ENCODE peak calls at places on chromosomes 3 and 15, in eight cellular contexts. One of them, this sample, is unnamed.

GRCh38 chr15:73912030-73912596 is 14.1 kb upstream of the LOXL1 start:
- DNase-seq in nephron progenitor cell: no peak
- DNase-seq in NCI-H460: no peak
- DNase-seq in skeletal muscle cell: no peak
- DNase-seq in activated CD8-positive, alpha-beta memory T cell treated with anti-CD3 and anti-CD28 coated beads for 4 hours: no peak
- DNase-seq in HuH-7: no peak
- DNase-seq in RPMI7951: no peak
- DNase-seq in T-helper 9 cell: no peak
- DNase-seq in this sample: no peak

GRCh38 chr15:74245342-74245931 is 9.3 kb downstream of the CCDC33 start:
- DNase-seq in nephron progenitor cell: peak; percentile 69
- DNase-seq in NCI-H460: no peak
- DNase-seq in skeletal muscle cell: no peak
- DNase-seq in activated CD8-positive, alpha-beta memory T cell treated with anti-CD3 and anti-CD28 coated beads for 4 hours: no peak
- DNase-seq in HuH-7: no peak
- DNase-seq in RPMI7951: no peak
- DNase-seq in T-helper 9 cell: no peak
- DNase-seq in this sample: peak; percentile 61

GRCh38 chr3:114745322-114746240 is 401.5 kb downstream of the ZBTB20 start:
- DNase-seq in nephron progenitor cell: no peak
- DNase-seq in NCI-H460: no peak
- DNase-seq in skeletal muscle cell: peak; percentile 31
- DNase-seq in activated CD8-positive, alpha-beta memory T cell treated with anti-CD3 and anti-CD28 coated beads for 4 hours: no peak
- DNase-seq in HuH-7: peak; percentile 52
- DNase-seq in RPMI7951: peak; percentile 76
- DNase-seq in T-helper 9 cell: no peak
- DNase-seq in this sample: no peak

GRCh38 chr3:59290358-59290757 is 240.5 kb upstream of the CFAP20DC start:
- DNase-seq in nephron progenitor cell: no peak
- DNase-seq in NCI-H460: no peak
- DNase-seq in skeletal muscle cell: no peak
- DNase-seq in activated CD8-positive, alpha-beta memory T cell treated with anti-CD3 and anti-CD28 coated beads for 4 hours: no peak
- DNase-seq in HuH-7: no peak
- DNase-seq in RPMI7951: peak; percentile 90
- DNase-seq in T-helper 9 cell: no peak
- DNase-seq in this sample: peak; percentile 46

GRCh38 chr15:70094690-70095311 is 2.9 kb downstream of the TLE3 start:
- DNase-seq in nephron progenitor cell: no peak
- DNase-seq in NCI-H460: no peak
- DNase-seq in skeletal muscle cell: no peak
- DNase-seq in activated CD8-positive, alpha-beta memory T cell treated with anti-CD3 and anti-CD28 coated beads for 4 hours: no peak
- DNase-seq in HuH-7: no peak
- DNase-seq in RPMI7951: peak; percentile 7
- DNase-seq in T-helper 9 cell: no peak
- DNase-seq in this sample: no peak

GRCh38 chr3:37510749-37511148 is 336.4 kb upstream of the LRRFIP2 start:
- DNase-seq in nephron progenitor cell: no peak
- DNase-seq in NCI-H460: no peak
- DNase-seq in skeletal muscle cell: no peak
- DNase-seq in activated CD8-positive, alpha-beta memory T cell treated with anti-CD3 and anti-CD28 coated beads for 4 hours: no peak
- DNase-seq in HuH-7: no peak
- DNase-seq in RPMI7951: no peak
- DNase-seq in T-helper 9 cell: no peak
- DNase-seq in this sample: no peak

GRCh38 chr3:152610621-152611020 is 224.3 kb upstream of the P2RY1 start:
- DNase-seq in nephron progenitor cell: no peak
- DNase-seq in NCI-H460: no peak
- DNase-seq in skeletal muscle cell: no peak
- DNase-seq in activated CD8-positive, alpha-beta memory T cell treated with anti-CD3 and anti-CD28 coated beads for 4 hours: no peak
- DNase-seq in HuH-7: no peak
- DNase-seq in RPMI7951: no peak
- DNase-seq in T-helper 9 cell: no peak
- DNase-seq in this sample: no peak

GRCh38 chr15:84988909-84989644 is 7.4 kb downstream of the PDE8A start:
- DNase-seq in nephron progenitor cell: no peak
- DNase-seq in NCI-H460: no peak
- DNase-seq in skeletal muscle cell: no peak
- DNase-seq in activated CD8-positive, alpha-beta memory T cell treated with anti-CD3 and anti-CD28 coated beads for 4 hours: no peak
- DNase-seq in HuH-7: no peak
- DNase-seq in RPMI7951: no peak
- DNase-seq in T-helper 9 cell: no peak
- DNase-seq in this sample: no peak

GRCh38 chr15:78033864-78034263 is 43.6 kb downstream of the TBC1D2B start:
- DNase-seq in nephron progenitor cell: no peak
- DNase-seq in NCI-H460: no peak
- DNase-seq in skeletal muscle cell: no peak
- DNase-seq in activated CD8-positive, alpha-beta memory T cell treated with anti-CD3 and anti-CD28 coated beads for 4 hours: no peak
- DNase-seq in HuH-7: no peak
- DNase-seq in RPMI7951: no peak
- DNase-seq in T-helper 9 cell: peak; percentile 66
- DNase-seq in this sample: no peak

GRCh38 chr3:89300976-89301375 is 193.6 kb downstream of the EPHA3 start:
- DNase-seq in nephron progenitor cell: no peak
- DNase-seq in NCI-H460: no peak
- DNase-seq in skeletal muscle cell: peak; percentile 25
- DNase-seq in activated CD8-positive, alpha-beta memory T cell treated with anti-CD3 and anti-CD28 coated beads for 4 hours: no peak
- DNase-seq in HuH-7: no peak
- DNase-seq in RPMI7951: no peak
- DNase-seq in T-helper 9 cell: no peak
- DNase-seq in this sample: no peak

GRCh38 chr3:4841783-4842440 is 137.3 kb upstream of the BHLHE40 start:
- DNase-seq in nephron progenitor cell: no peak
- DNase-seq in NCI-H460: no peak
- DNase-seq in skeletal muscle cell: no peak
- DNase-seq in activated CD8-positive, alpha-beta memory T cell treated with anti-CD3 and anti-CD28 coated beads for 4 hours: no peak
- DNase-seq in HuH-7: no peak
- DNase-seq in RPMI7951: no peak
- DNase-seq in T-helper 9 cell: no peak
- DNase-seq in this sample: no peak

GRCh38 chr15:50881121-50882048 is 27.1 kb upstream of the AP4E1 start:
- DNase-seq in nephron progenitor cell: no peak
- DNase-seq in NCI-H460: no peak
- DNase-seq in skeletal muscle cell: no peak
- DNase-seq in activated CD8-positive, alpha-beta memory T cell treated with anti-CD3 and anti-CD28 coated beads for 4 hours: no peak
- DNase-seq in HuH-7: no peak
- DNase-seq in RPMI7951: no peak
- DNase-seq in T-helper 9 cell: no peak
- DNase-seq in this sample: no peak

GRCh38 chr3:49469037-49469875 is 811 bp upstream of the DAG1 start:
- DNase-seq in nephron progenitor cell: peak; percentile 71
- DNase-seq in NCI-H460: peak; percentile 58
- DNase-seq in skeletal muscle cell: no peak
- DNase-seq in activated CD8-positive, alpha-beta memory T cell treated with anti-CD3 and anti-CD28 coated beads for 4 hours: no peak
- DNase-seq in HuH-7: no peak
- DNase-seq in RPMI7951: peak; percentile 90
- DNase-seq in T-helper 9 cell: no peak
- DNase-seq in this sample: peak; percentile 91

GRCh38 chr3:178392553-178392952 is 143.7 kb upstream of the KCNMB2 start:
- DNase-seq in nephron progenitor cell: no peak
- DNase-seq in NCI-H460: no peak
- DNase-seq in skeletal muscle cell: no peak
- DNase-seq in activated CD8-positive, alpha-beta memory T cell treated with anti-CD3 and anti-CD28 coated beads for 4 hours: no peak
- DNase-seq in HuH-7: no peak
- DNase-seq in RPMI7951: no peak
- DNase-seq in T-helper 9 cell: no peak
- DNase-seq in this sample: no peak

GRCh38 chr3:126582286-126582685 is 23.6 kb upstream of the C3orf22 start:
- DNase-seq in nephron progenitor cell: no peak
- DNase-seq in NCI-H460: no peak
- DNase-seq in skeletal muscle cell: no peak
- DNase-seq in activated CD8-positive, alpha-beta memory T cell treated with anti-CD3 and anti-CD28 coated beads for 4 hours: no peak
- DNase-seq in HuH-7: no peak
- DNase-seq in RPMI7951: no peak
- DNase-seq in T-helper 9 cell: no peak
- DNase-seq in this sample: no peak

GRCh38 chr3:71258116-71258515 is 325.4 kb downstream of the FOXP1 start:
- DNase-seq in nephron progenitor cell: no peak
- DNase-seq in NCI-H460: no peak
- DNase-seq in skeletal muscle cell: peak; percentile 71
- DNase-seq in activated CD8-positive, alpha-beta memory T cell treated with anti-CD3 and anti-CD28 coated beads for 4 hours: no peak
- DNase-seq in HuH-7: no peak
- DNase-seq in RPMI7951: peak; percentile 83
- DNase-seq in T-helper 9 cell: no peak
- DNase-seq in this sample: no peak

GRCh38 chr15:43209059-43209824 is 11.6 kb downstream of the EPB42 start:
- DNase-seq in nephron progenitor cell: peak; percentile 25
- DNase-seq in NCI-H460: no peak
- DNase-seq in skeletal muscle cell: no peak
- DNase-seq in activated CD8-positive, alpha-beta memory T cell treated with anti-CD3 and anti-CD28 coated beads for 4 hours: no peak
- DNase-seq in HuH-7: peak; percentile 70
- DNase-seq in RPMI7951: peak; percentile 13
- DNase-seq in T-helper 9 cell: no peak
- DNase-seq in this sample: peak; percentile 56

GRCh38 chr3:76731471-76731870 is 308.4 kb upstream of the ROBO2 start:
- DNase-seq in nephron progenitor cell: no peak
- DNase-seq in NCI-H460: no peak
- DNase-seq in skeletal muscle cell: no peak
- DNase-seq in activated CD8-positive, alpha-beta memory T cell treated with anti-CD3 and anti-CD28 coated beads for 4 hours: no peak
- DNase-seq in HuH-7: no peak
- DNase-seq in RPMI7951: no peak
- DNase-seq in T-helper 9 cell: no peak
- DNase-seq in this sample: no peak

GRCh38 chr15:65824941-65825544 is 33.0 kb upstream of the DENND4A start:
- DNase-seq in nephron progenitor cell: no peak
- DNase-seq in NCI-H460: no peak
- DNase-seq in skeletal muscle cell: peak; percentile 30
- DNase-seq in activated CD8-positive, alpha-beta memory T cell treated with anti-CD3 and anti-CD28 coated beads for 4 hours: no peak
- DNase-seq in HuH-7: no peak
- DNase-seq in RPMI7951: peak; percentile 22
- DNase-seq in T-helper 9 cell: no peak
- DNase-seq in this sample: peak; percentile 64

GRCh38 chr15:82768414-82769081 is 37.3 kb downstream of the FSD2 start:
- DNase-seq in nephron progenitor cell: no peak
- DNase-seq in NCI-H460: no peak
- DNase-seq in skeletal muscle cell: no peak
- DNase-seq in activated CD8-positive, alpha-beta memory T cell treated with anti-CD3 and anti-CD28 coated beads for 4 hours: no peak
- DNase-seq in HuH-7: no peak
- DNase-seq in RPMI7951: peak; percentile 33
- DNase-seq in T-helper 9 cell: no peak
- DNase-seq in this sample: no peak

GRCh38 chr3:67064105-67064504 is 66.0 kb downstream of the KBTBD8 start:
- DNase-seq in nephron progenitor cell: no peak
- DNase-seq in NCI-H460: no peak
- DNase-seq in skeletal muscle cell: no peak
- DNase-seq in activated CD8-positive, alpha-beta memory T cell treated with anti-CD3 and anti-CD28 coated beads for 4 hours: no peak
- DNase-seq in HuH-7: no peak
- DNase-seq in RPMI7951: peak; percentile 67
- DNase-seq in T-helper 9 cell: no peak
- DNase-seq in this sample: no peak

GRCh38 chr3:186208328-186208989 is 99.6 kb upstream of the ETV5 start:
- DNase-seq in nephron progenitor cell: no peak
- DNase-seq in NCI-H460: no peak
- DNase-seq in skeletal muscle cell: no peak
- DNase-seq in activated CD8-positive, alpha-beta memory T cell treated with anti-CD3 and anti-CD28 coated beads for 4 hours: no peak
- DNase-seq in HuH-7: no peak
- DNase-seq in RPMI7951: no peak
- DNase-seq in T-helper 9 cell: no peak
- DNase-seq in this sample: no peak

GRCh38 chr3:177295116-177295515 is 97.8 kb upstream of the TBL1XR1 start:
- DNase-seq in nephron progenitor cell: no peak
- DNase-seq in NCI-H460: no peak
- DNase-seq in skeletal muscle cell: no peak
- DNase-seq in activated CD8-positive, alpha-beta memory T cell treated with anti-CD3 and anti-CD28 coated beads for 4 hours: no peak
- DNase-seq in HuH-7: no peak
- DNase-seq in RPMI7951: no peak
- DNase-seq in T-helper 9 cell: no peak
- DNase-seq in this sample: peak; percentile 39

GRCh38 chr3:146131616-146132410 is 29.2 kb downstream of the PLOD2 start:
- DNase-seq in nephron progenitor cell: no peak
- DNase-seq in NCI-H460: no peak
- DNase-seq in skeletal muscle cell: peak; percentile 79
- DNase-seq in activated CD8-positive, alpha-beta memory T cell treated with anti-CD3 and anti-CD28 coated beads for 4 hours: no peak
- DNase-seq in HuH-7: no peak
- DNase-seq in RPMI7951: peak; percentile 96
- DNase-seq in T-helper 9 cell: no peak
- DNase-seq in this sample: no peak

GRCh38 chr15:67101981-67102929 is 36.9 kb downstream of the SMAD3 start:
- DNase-seq in nephron progenitor cell: no peak
- DNase-seq in NCI-H460: no peak
- DNase-seq in skeletal muscle cell: no peak
- DNase-seq in activated CD8-positive, alpha-beta memory T cell treated with anti-CD3 and anti-CD28 coated beads for 4 hours: no peak
- DNase-seq in HuH-7: no peak
- DNase-seq in RPMI7951: peak; percentile 87
- DNase-seq in T-helper 9 cell: no peak
- DNase-seq in this sample: no peak

GRCh38 chr3:76566211-76566534 is 473.7 kb upstream of the ROBO2 start:
- DNase-seq in nephron progenitor cell: no peak
- DNase-seq in NCI-H460: no peak
- DNase-seq in skeletal muscle cell: no peak
- DNase-seq in activated CD8-positive, alpha-beta memory T cell treated with anti-CD3 and anti-CD28 coated beads for 4 hours: no peak
- DNase-seq in HuH-7: no peak
- DNase-seq in RPMI7951: no peak
- DNase-seq in T-helper 9 cell: no peak
- DNase-seq in this sample: no peak

GRCh38 chr3:133805384-133805701 is 272 bp upstream of the SRPRB start:
- DNase-seq in nephron progenitor cell: no peak
- DNase-seq in NCI-H460: no peak
- DNase-seq in skeletal muscle cell: no peak
- DNase-seq in activated CD8-positive, alpha-beta memory T cell treated with anti-CD3 and anti-CD28 coated beads for 4 hours: no peak
- DNase-seq in HuH-7: no peak
- DNase-seq in RPMI7951: no peak
- DNase-seq in T-helper 9 cell: no peak
- DNase-seq in this sample: no peak

GRCh38 chr15:69410290-69410874 is 3.8 kb upstream of the KIF23 start:
- DNase-seq in nephron progenitor cell: no peak
- DNase-seq in NCI-H460: peak; percentile 78
- DNase-seq in skeletal muscle cell: no peak
- DNase-seq in activated CD8-positive, alpha-beta memory T cell treated with anti-CD3 and anti-CD28 coated beads for 4 hours: no peak
- DNase-seq in HuH-7: no peak
- DNase-seq in RPMI7951: peak; percentile 83
- DNase-seq in T-helper 9 cell: no peak
- DNase-seq in this sample: peak; percentile 91

GRCh38 chr15:70033109-70033508 is 64.6 kb downstream of the TLE3 start:
- DNase-seq in nephron progenitor cell: no peak
- DNase-seq in NCI-H460: no peak
- DNase-seq in skeletal muscle cell: no peak
- DNase-seq in activated CD8-positive, alpha-beta memory T cell treated with anti-CD3 and anti-CD28 coated beads for 4 hours: no peak
- DNase-seq in HuH-7: no peak
- DNase-seq in RPMI7951: peak; percentile 22
- DNase-seq in T-helper 9 cell: no peak
- DNase-seq in this sample: no peak

GRCh38 chr3:189340680-189341460 is 169.1 kb downstream of the TPRG1 start:
- DNase-seq in nephron progenitor cell: peak; percentile 22
- DNase-seq in NCI-H460: peak; percentile 12
- DNase-seq in skeletal muscle cell: no peak
- DNase-seq in activated CD8-positive, alpha-beta memory T cell treated with anti-CD3 and anti-CD28 coated beads for 4 hours: no peak
- DNase-seq in HuH-7: no peak
- DNase-seq in RPMI7951: no peak
- DNase-seq in T-helper 9 cell: no peak
- DNase-seq in this sample: no peak